ENCODE peak calls at places on chromosomes 11 and 22, in eight cellular contexts. O is COR-L47, S is T47D, G is colonic mucosa, W is neuronal stem cell, T is A172, B is GM13977, C is astrocyte. L is an unnamed sample.

GRCh38 chr11:124961972-124962609 is 8.1 kb downstream of the CCDC15 start:
- DNase-seq in O (peak), S (peak), G (peak), W (peak), T (peak), B (peak), C (peak), L (peak)

GRCh38 chr11:27373856-27374602 is 11.0 kb upstream of the CCDC34 start:
- DNase-seq in O (no peak), S (no peak), G (no peak), W (no peak), T (no peak), B (no peak), C (no peak), L (no peak)

GRCh38 chr11:84522331-84522730 is 1104.8 kb downstream of the DLG2 start:
- DNase-seq in O (no peak), S (no peak), G (no peak), W (no peak), T (no peak), B (no peak), C (peak), L (no peak)

GRCh38 chr11:111698852-111699559 is 67.2 kb downstream of the PPP2R1B start:
- DNase-seq in O (no peak), S (no peak), G (no peak), W (no peak), T (no peak), B (no peak), C (no peak), L (no peak)

GRCh38 chr11:66316849-66317251 is at the start of gene CD248:
- DNase-seq in O (no peak), S (no peak), G (peak), W (no peak), T (no peak), B (no peak), C (no peak), L (no peak)

GRCh38 chr11:62713343-62713742 is 5.9 kb downstream of the GNG3 start:
- DNase-seq in O (no peak), S (no peak), G (peak), W (no peak), T (peak), B (no peak), C (no peak), L (no peak)

GRCh38 chr11:124788521-124788920 is 11.7 kb downstream of the MSANTD2 start:
- DNase-seq in O (no peak), S (no peak), G (no peak), W (no peak), T (no peak), B (no peak), C (no peak), L (no peak)

GRCh38 chr11:37512156-37512780 is 914.2 kb upstream of the RAG2 start:
- DNase-seq in O (no peak), S (no peak), G (no peak), W (no peak), T (no peak), B (no peak), C (no peak), L (no peak)

GRCh38 chr11:13357232-13357631 is 79.6 kb downstream of the BMAL1 start:
- DNase-seq in O (no peak), S (no peak), G (no peak), W (no peak), T (no peak), B (no peak), C (no peak), L (no peak)

GRCh38 chr11:64681171-64681570 is 41.8 kb downstream of the NRXN2 start:
- DNase-seq in O (no peak), S (no peak), G (no peak), W (no peak), T (no peak), B (no peak), C (no peak), L (no peak)

GRCh38 chr11:25734592-25735211 is 597.2 kb upstream of the ANO3 start:
- DNase-seq in O (no peak), S (peak), G (no peak), W (peak), T (peak), B (no peak), C (peak), L (peak)

GRCh38 chr22:31630331-31631329 is 31.4 kb downstream of the PISD start:
- DNase-seq in O (peak), S (peak), G (peak), W (peak), T (peak), B (peak), C (peak), L (peak)

GRCh38 chr11:127454856-127455255 is 454.3 kb upstream of the KIRREL3 start:
- DNase-seq in O (peak), S (no peak), G (no peak), W (no peak), T (no peak), B (no peak), C (no peak), L (peak)

GRCh38 chr11:119368121-119369034 is 13.1 kb downstream of the USP2 start:
- DNase-seq in O (peak), S (no peak), G (peak), W (no peak), T (peak), B (no peak), C (no peak), L (no peak)

GRCh38 chr11:9091044-9091936 is at the start of gene SCUBE2:
- DNase-seq in O (no peak), S (peak), G (peak), W (no peak), T (no peak), B (peak), C (no peak), L (no peak)

GRCh38 chr11:95698939-95699562 is 90.5 kb downstream of the FAM76B start:
- DNase-seq in O (no peak), S (no peak), G (no peak), W (no peak), T (no peak), B (no peak), C (no peak), L (peak)

GRCh38 chr11:27514558-27514957 is 8.0 kb upstream of the LIN7C start:
- DNase-seq in O (no peak), S (peak), G (no peak), W (no peak), T (peak), B (no peak), C (peak), L (no peak)

GRCh38 chr11:9711454-9712307 is 47.8 kb downstream of the SWAP70 start:
- DNase-seq in O (no peak), S (no peak), G (no peak), W (no peak), T (no peak), B (no peak), C (no peak), L (no peak)

GRCh38 chr22:44256085-44256484 is 56.7 kb downstream of the SHISAL1 start:
- DNase-seq in O (no peak), S (no peak), G (peak), W (no peak), T (no peak), B (no peak), C (no peak), L (no peak)

GRCh38 chr22:43365715-43366440 is 22.7 kb upstream of the SCUBE1 start:
- DNase-seq in O (no peak), S (no peak), G (no peak), W (no peak), T (no peak), B (no peak), C (no peak), L (no peak)

GRCh38 chr11:66713746-66714480 is 15.1 kb downstream of the SPTBN2 start:
- DNase-seq in O (no peak), S (no peak), G (no peak), W (no peak), T (no peak), B (no peak), C (no peak), L (no peak)

GRCh38 chr11:76769645-76770586 is 13.2 kb upstream of the TSKU start:
- DNase-seq in O (no peak), S (peak), G (peak), W (no peak), T (peak), B (no peak), C (peak), L (no peak)

GRCh38 chr11:68776442-68777235 is 25.3 kb upstream of the TESMIN start:
- DNase-seq in O (no peak), S (no peak), G (no peak), W (no peak), T (no peak), B (no peak), C (no peak), L (no peak)

GRCh38 chr11:72236083-72236697 is 7.8 kb downstream of the PHOX2A start:
- DNase-seq in O (no peak), S (no peak), G (no peak), W (no peak), T (no peak), B (peak), C (no peak), L (no peak)

GRCh38 chr11:281486-282161 is 3.4 kb downstream of the NLRP6 start:
- DNase-seq in O (no peak), S (no peak), G (no peak), W (no peak), T (no peak), B (no peak), C (no peak), L (no peak)

GRCh38 chr11:64352099-64353005 is 6.6 kb upstream of the RPS6KA4 start:
- DNase-seq in O (peak), S (no peak), G (no peak), W (no peak), T (no peak), B (no peak), C (no peak), L (no peak)

GRCh38 chr22:27206747-27207133 is 549.4 kb downstream of the MIAT start:
- DNase-seq in O (no peak), S (no peak), G (no peak), W (no peak), T (no peak), B (no peak), C (no peak), L (no peak)

GRCh38 chr11:103601230-103601846 is 435.1 kb upstream of the DDI1 start:
- DNase-seq in O (peak), S (peak), G (peak), W (peak), T (peak), B (peak), C (peak), L (peak)

GRCh38 chr22:43883012-43883661 is 8.7 kb downstream of the PNPLA5 start:
- DNase-seq in O (peak), S (peak), G (peak), W (peak), T (peak), B (peak), C (peak), L (peak)

GRCh38 chr11:118167906-118168305 is 8.5 kb downstream of the SCN2B start:
- DNase-seq in O (no peak), S (no peak), G (no peak), W (no peak), T (no peak), B (no peak), C (no peak), L (no peak)

GRCh38 chr11:6027501-6027900 is 3.1 kb downstream of the OR56A1 start:
- DNase-seq in O (no peak), S (no peak), G (no peak), W (no peak), T (no peak), B (no peak), C (no peak), L (no peak)

GRCh38 chr22:19767427-19768380 is 7.1 kb downstream of the TBX1 start:
- DNase-seq in O (no peak), S (no peak), G (no peak), W (no peak), T (no peak), B (no peak), C (no peak), L (no peak)

GRCh38 chr11:133906746-133907145 is 50.0 kb downstream of the IGSF9B start:
- DNase-seq in O (no peak), S (no peak), G (no peak), W (no peak), T (no peak), B (no peak), C (no peak), L (no peak)